ENCODE peak calls at places on chromosomes 1 and 21, in four cellular contexts. F is GM23248, D is endothelial cell of umbilical vein, G is K562. Z is an unnamed sample.

GRCh38 chr1:25030674-25031589 is 100.9 kb upstream of the RUNX3 start:
- DNase-seq in F (peak), D (no peak), G (no peak), Z (no peak)

GRCh38 chr1:34786521-34787325 is 5.7 kb downstream of the GJB3 start:
- DNase-seq in F (peak), D (peak), G (peak), Z (peak)

GRCh38 chr1:46772571-46772970 is 26.3 kb upstream of the CYP4B1 start:
- DNase-seq in F (no peak), D (no peak), G (peak), Z (no peak)

GRCh38 chr21:34603002-34603709 is 11.8 kb downstream of the RCAN1 start:
- DNase-seq in F (peak), D (peak), G (peak), Z (peak)

GRCh38 chr1:208919371-208919770 is 664.1 kb upstream of the CAMK1G start:
- DNase-seq in F (peak), D (peak), G (no peak), Z (no peak)

GRCh38 chr1:2499986-2500596 is 24.0 kb downstream of the PLCH2 start:
- DNase-seq in F (no peak), D (no peak), G (no peak), Z (peak)

GRCh38 chr21:44354001-44354405 is 582 bp downstream of the TRPM2 start:
- DNase-seq in F (no peak), D (no peak), G (no peak), Z (no peak)

GRCh38 chr1:237794071-237794470 is 96.7 kb downstream of the ZP4 start:
- DNase-seq in F (no peak), D (no peak), G (no peak), Z (no peak)

GRCh38 chr1:234782821-234783220 is 172.8 kb upstream of the IRF2BP2 start:
- DNase-seq in F (no peak), D (peak), G (no peak), Z (no peak)

GRCh38 chr1:44619261-44619900 is 54.9 kb downstream of the TMEM53 start:
- DNase-seq in F (peak), D (no peak), G (no peak), Z (no peak)

GRCh38 chr1:39170731-39171375 is 33.6 kb upstream of the MACF1 start:
- DNase-seq in F (no peak), D (no peak), G (peak), Z (no peak)

GRCh38 chr1:164953815-164954214 is 394.8 kb downstream of the PBX1 start:
- DNase-seq in F (no peak), D (no peak), G (no peak), Z (no peak)

GRCh38 chr1:24946861-24947658 is 17.0 kb upstream of the RUNX3 start:
- DNase-seq in F (peak), D (no peak), G (no peak), Z (no peak)

GRCh38 chr1:59350521-59350920 is 53.6 kb downstream of the FGGY start:
- DNase-seq in F (no peak), D (no peak), G (no peak), Z (no peak)

GRCh38 chr21:31526040-31526439 is 133.5 kb upstream of the SOD1 start:
- DNase-seq in F (no peak), D (no peak), G (no peak), Z (no peak)

GRCh38 chr1:99662581-99663208 is 16.8 kb downstream of the PALMD start:
- DNase-seq in F (peak), D (peak), G (no peak), Z (no peak)

GRCh38 chr1:159056069-159056698 is 20.4 kb downstream of the AIM2 start:
- DNase-seq in F (no peak), D (no peak), G (no peak), Z (no peak)

GRCh38 chr21:26795866-26796329 is 49.3 kb downstream of the ADAMTS1 start:
- DNase-seq in F (peak), D (peak), G (no peak), Z (peak)

GRCh38 chr1:202811296-202812175 is 782 bp downstream of the PCAT6 start:
- DNase-seq in F (peak), D (no peak), G (peak), Z (no peak)

GRCh38 chr1:31627301-31627929 is 9.9 kb downstream of the HCRTR1 start:
- DNase-seq in F (no peak), D (no peak), G (peak), Z (no peak)

GRCh38 chr21:15005391-15005790 is 59.4 kb downstream of the NRIP1 start:
- DNase-seq in F (peak), D (peak), G (no peak), Z (peak)

GRCh38 chr1:31569773-31570172 is 6.5 kb upstream of the TINAGL1 start:
- DNase-seq in F (no peak), D (no peak), G (no peak), Z (no peak)

GRCh38 chr1:62882705-62883104 is 98.8 kb downstream of the ATG4C start:
- DNase-seq in F (no peak), D (no peak), G (no peak), Z (no peak)

GRCh38 chr1:3505161-3505560 is 50.7 kb downstream of the ARHGEF16 start:
- DNase-seq in F (no peak), D (no peak), G (no peak), Z (no peak)

GRCh38 chr1:243441601-243442000 is 185.8 kb downstream of the SDCCAG8 start:
- DNase-seq in F (no peak), D (no peak), G (no peak), Z (no peak)

GRCh38 chr1:220007438-220007837 is 38.9 kb downstream of the EPRS1 start:
- DNase-seq in F (peak), D (no peak), G (no peak), Z (no peak)

GRCh38 chr21:27805696-27806095 is 838.8 kb upstream of the ADAMTS5 start:
- DNase-seq in F (no peak), D (no peak), G (no peak), Z (no peak)

GRCh38 chr1:92230736-92231135 is 13.0 kb downstream of the C1orf146 start:
- DNase-seq in F (no peak), D (no peak), G (no peak), Z (no peak)

GRCh38 chr1:185408675-185409270 is 91.7 kb upstream of the IVNS1ABP start:
- DNase-seq in F (peak), D (no peak), G (no peak), Z (no peak)

GRCh38 chr1:204493145-204493881 is 1.3 kb downstream of the PIK3C2B start:
- DNase-seq in F (peak), D (no peak), G (no peak), Z (peak)

GRCh38 chr1:153977250-153978240 is at the start of gene JTB:
- DNase-seq in F (peak), D (peak), G (peak), Z (peak)
- TF ChIP-seq EZH2 in F (no peak), D (no peak), G (no peak), Z (no peak)

GRCh38 chr1:26360807-26361604 is 7.1 kb upstream of the CRYBG2 start:
- DNase-seq in F (no peak), D (no peak), G (no peak), Z (no peak)
- H3K4me3 ChIP-seq in F (no peak), D (no peak), G (no peak), Z (no peak)

GRCh38 chr21:46354046-46354445 is 30.1 kb downstream of the PCNT start:
- DNase-seq in F (no peak), D (no peak), G (no peak), Z (no peak)
- TF ChIP-seq EZH2 in F (no peak), D (no peak), G (no peak), Z (no peak)

DNA sequence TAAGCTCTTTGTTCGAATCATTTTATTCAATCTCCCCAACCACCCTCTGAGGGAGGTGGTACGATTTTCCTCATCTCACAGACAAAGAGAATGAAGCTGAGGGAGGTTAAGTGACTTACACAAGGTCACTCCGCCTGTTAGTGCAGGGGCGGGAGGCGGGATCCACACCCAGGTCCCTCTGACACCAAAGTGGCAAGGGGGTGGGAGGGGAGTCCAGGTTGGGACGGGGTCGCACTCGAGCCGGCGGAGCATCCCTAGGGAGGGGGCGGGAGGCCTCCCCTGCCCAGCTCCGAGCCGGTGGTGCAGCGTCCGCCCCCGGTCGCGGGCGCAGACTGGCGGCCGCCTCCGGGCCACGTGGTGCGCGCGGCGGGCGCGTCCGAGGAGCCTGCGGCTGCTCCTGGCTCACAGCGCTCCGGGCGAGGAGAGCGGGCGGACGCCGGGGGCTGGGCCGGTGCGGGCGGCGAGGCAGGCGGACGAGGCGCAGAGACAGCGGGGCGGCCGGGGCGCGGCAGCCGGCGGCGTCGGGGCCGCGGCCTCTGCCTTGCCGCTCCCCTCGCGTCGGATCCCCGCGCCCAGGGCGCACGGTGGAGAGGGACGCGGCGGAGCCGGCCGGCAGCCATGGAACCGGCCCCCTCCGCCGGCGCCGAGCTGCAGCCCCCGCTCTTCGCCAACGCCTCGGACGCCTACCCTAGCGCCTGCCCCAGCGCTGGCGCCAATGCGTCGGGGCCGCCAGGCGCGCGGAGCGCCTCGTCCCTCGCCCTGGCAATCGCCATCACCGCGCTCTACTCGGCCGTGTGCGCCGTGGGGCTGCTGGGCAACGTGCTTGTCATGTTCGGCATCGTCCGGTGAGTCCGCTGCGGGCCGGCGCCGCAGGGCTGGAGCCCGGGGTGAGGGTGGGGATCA is at the start of gene OPRD1:
- DNase-seq in F (peak), D (no peak), G (peak), Z (no peak)
- H3K4me3 ChIP-seq in F (no peak), D (no peak), G (no peak), Z (no peak)

GRCh38 chr21:36695671-36696389 is 3.1 kb upstream of the SIM2 start:
- DNase-seq in F (no peak), D (no peak), G (no peak), Z (no peak)
- TF ChIP-seq EZH2 in F (no peak), D (peak), G (no peak), Z (no peak)

DNA sequence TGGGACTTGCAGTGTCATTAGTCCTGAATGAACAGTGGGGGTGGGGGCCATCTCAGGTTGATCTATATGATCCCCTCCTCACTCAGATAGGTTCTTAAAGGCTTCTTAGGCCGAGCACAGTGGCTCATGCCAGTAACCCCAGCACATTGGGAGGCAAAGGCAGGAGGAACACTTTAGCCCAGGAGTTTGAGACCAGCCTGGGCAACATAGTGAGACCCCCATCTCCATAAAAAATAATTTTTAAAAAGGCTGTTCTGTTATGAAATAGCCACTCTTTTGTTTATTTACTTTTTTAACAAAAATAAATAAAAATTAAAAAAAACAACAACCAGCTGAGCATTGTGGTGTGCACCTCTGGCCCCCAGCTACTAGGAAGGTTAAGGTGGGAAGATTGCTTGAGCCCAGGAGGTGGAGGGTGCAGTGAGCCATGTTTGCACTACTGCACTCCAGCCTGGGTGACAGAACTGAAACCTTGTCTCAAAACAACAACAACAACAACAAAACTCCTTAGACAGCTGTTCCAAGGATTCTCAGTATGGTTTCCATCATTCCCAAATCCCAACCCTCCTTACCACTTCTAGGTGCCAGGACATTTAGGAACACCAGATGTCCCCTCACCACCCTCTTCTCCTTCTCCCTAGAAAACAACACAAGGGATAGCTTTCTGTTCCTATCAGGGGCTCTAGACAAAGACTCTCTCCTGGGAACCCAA is 2.0 kb upstream of the TRAPPC3 start:
- DNase-seq in F (no peak), D (no peak), G (no peak), Z (no peak)
- H3K4me3 ChIP-seq in F (peak), D (no peak), G (peak), Z (no peak)

GRCh38 chr1:26358411-26359384 is 4.8 kb upstream of the CRYBG2 start:
- DNase-seq in F (no peak), D (no peak), G (peak), Z (peak)
- TF ChIP-seq EZH2 in F (peak), D (no peak), G (no peak), Z (no peak)

GRCh38 chr1:161198206-161198876 is 513 bp downstream of the ADAMTS4 start:
- DNase-seq in F (peak), D (peak), G (no peak), Z (no peak)

GRCh38 chr1:161195171-161195570 is 3.7 kb downstream of the ADAMTS4 start:
- DNase-seq in F (no peak), D (no peak), G (no peak), Z (no peak)

GRCh38 chr1:161196521-161197451 is 2.1 kb downstream of the ADAMTS4 start:
- DNase-seq in F (peak), D (peak), G (no peak), Z (no peak)

GRCh38 chr1:161197560-161198205 is 1.2 kb downstream of the ADAMTS4 start:
- DNase-seq in F (peak), D (no peak), G (no peak), Z (no peak)

GRCh38 chr1:161196111-161196510 is 2.7 kb downstream of the ADAMTS4 start:
- DNase-seq in F (no peak), D (no peak), G (no peak), Z (no peak)
- H3K4me3 ChIP-seq in F (peak), D (no peak), G (no peak), Z (no peak)

GRCh38 chr21:36705679-36706481 is 7.0 kb downstream of the SIM2 start:
- DNase-seq in F (no peak), D (no peak), G (peak), Z (peak)

GRCh38 chr21:36703626-36704280 is 4.8 kb downstream of the SIM2 start:
- DNase-seq in F (no peak), D (no peak), G (no peak), Z (no peak)

GRCh38 chr21:36704281-36704957 is 5.5 kb downstream of the SIM2 start:
- DNase-seq in F (no peak), D (no peak), G (no peak), Z (no peak)

GRCh38 chr21:36706482-36706852 is 7.6 kb downstream of the SIM2 start:
- DNase-seq in F (no peak), D (no peak), G (no peak), Z (peak)

DNA sequence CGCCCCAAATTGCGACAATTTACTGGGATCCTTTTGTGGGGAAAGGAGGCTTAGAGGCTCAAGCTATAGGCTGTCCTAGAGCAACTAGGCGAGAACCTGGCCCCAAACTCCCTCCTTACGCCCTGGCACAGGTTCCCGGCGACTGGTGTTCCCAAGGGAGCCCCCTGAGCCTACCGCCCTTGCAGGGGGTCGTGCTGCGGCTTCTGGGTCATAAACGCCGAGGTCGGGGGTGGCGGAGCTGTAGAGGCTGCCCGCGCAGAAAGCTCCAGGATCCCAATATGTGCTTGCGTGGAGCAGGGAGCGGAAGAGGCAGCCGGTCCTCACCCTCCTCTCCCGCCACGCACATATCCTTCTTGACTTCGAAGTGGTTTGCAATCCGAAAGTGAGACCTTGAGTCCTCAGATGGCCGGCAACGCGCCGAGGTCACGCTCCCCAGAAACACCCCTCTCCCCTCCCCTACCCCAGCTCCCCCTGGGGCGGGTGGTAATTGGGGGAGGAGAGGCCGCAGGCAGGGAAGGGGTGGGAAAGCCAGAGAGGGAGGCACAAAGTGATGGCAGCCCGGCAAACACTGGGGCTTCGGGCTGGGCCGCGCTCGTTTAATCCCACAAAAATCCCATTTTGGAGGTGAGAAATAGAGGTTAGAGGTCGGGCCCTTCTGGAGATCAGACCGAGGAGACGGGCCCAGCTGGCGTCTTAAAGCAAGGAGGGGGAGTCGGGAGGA is 6.2 kb downstream of the SIM2 start:
- DNase-seq in F (no peak), D (no peak), G (no peak), Z (no peak)
- TF ChIP-seq EZH2 in F (peak), D (peak), G (no peak), Z (no peak)

DNA sequence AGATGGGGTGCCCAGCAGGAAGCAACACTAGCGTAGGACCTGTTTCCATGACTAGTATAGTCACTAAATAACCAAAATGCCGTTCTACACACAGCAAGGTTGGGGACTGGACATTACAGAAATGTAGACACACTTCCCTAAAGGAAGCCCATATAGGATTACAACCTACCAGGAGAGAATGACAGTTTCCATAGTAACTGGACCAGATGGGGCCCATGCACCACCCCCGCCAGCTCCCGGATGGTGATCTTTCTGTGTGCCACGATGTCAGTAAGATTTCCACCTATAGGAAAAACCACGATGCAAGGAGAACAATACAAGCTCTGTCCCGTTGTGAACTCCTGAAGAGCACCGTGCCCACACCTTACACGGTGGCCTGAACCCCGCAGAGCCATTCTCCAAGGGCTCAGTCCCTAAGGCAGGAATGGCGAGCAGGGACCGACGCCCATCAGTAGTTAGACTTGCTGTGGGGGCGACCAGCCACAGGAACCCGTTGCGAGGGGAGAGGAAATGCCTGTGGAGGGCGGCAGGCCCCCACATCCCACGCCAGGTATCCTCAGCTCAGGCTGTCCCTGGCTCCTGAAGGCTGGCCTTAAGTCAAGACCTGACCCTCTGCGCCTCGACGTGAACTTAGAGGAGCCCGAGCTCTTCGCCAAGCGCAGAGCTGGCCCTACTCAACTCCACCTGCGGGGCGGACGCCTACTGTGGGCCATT is 13.6 kb upstream of the CEP85 start:
- DNase-seq in F (no peak), D (no peak), G (no peak), Z (no peak)
- H3K4me3 ChIP-seq in F (no peak), D (no peak), G (no peak), Z (no peak)